ENCODE peak calls at places on chromosomes 7 and 10, in eight cellular contexts. One of them, this sample, is unnamed.

GRCh38 chr10:45599021-45599603 is 73.5 kb downstream of the ZFAND4 start:
- DNase-seq in head of caudate nucleus: no peak
- DNase-seq in left lung: no peak
- DNase-seq in A549: no peak
- DNase-seq in activated CD4-positive, alpha-beta T cell treated with anti-CD3 and anti-CD28 coated beads, Interleukin-2, amount 50 U/mL, for 48 hours: no peak
- DNase-seq in sigmoid colon: no peak
- DNase-seq in COR-L47: no peak
- DNase-seq in Caki2: no peak
- DNase-seq in this sample: no peak

GRCh38 chr7:14235056-14235455 is 245.6 kb upstream of the ETV1 start:
- DNase-seq in Caki2: no peak
- DNase-seq in A549: no peak
- DNase-seq in activated CD4-positive, alpha-beta T cell treated with anti-CD3 and anti-CD28 coated beads, Interleukin-2, amount 50 U/mL, for 48 hours: no peak
- DNase-seq in COR-L47: no peak
- DNase-seq in left lung: no peak
- DNase-seq in head of caudate nucleus: no peak
- DNase-seq in sigmoid colon: no peak
- DNase-seq in this sample: no peak

GRCh38 chr7:99953649-99954048 is 22.2 kb downstream of the AZGP1 start:
- DNase-seq in A549: no peak
- DNase-seq in activated CD4-positive, alpha-beta T cell treated with anti-CD3 and anti-CD28 coated beads, Interleukin-2, amount 50 U/mL, for 48 hours: no peak
- DNase-seq in COR-L47: no peak
- DNase-seq in Caki2: no peak
- DNase-seq in head of caudate nucleus: no peak
- DNase-seq in left lung: no peak
- DNase-seq in sigmoid colon: no peak
- DNase-seq in this sample: no peak

GRCh38 chr7:17601921-17602320 is 303.5 kb downstream of the AHR start:
- DNase-seq in activated CD4-positive, alpha-beta T cell treated with anti-CD3 and anti-CD28 coated beads, Interleukin-2, amount 50 U/mL, for 48 hours: no peak
- DNase-seq in A549: no peak
- DNase-seq in left lung: no peak
- DNase-seq in COR-L47: no peak
- DNase-seq in head of caudate nucleus: no peak
- DNase-seq in sigmoid colon: no peak
- DNase-seq in Caki2: no peak
- DNase-seq in this sample: no peak

GRCh38 chr7:76234931-76235441 is 33.3 kb downstream of the SRRM3 start:
- DNase-seq in COR-L47: no peak
- DNase-seq in left lung: peak; percentile 91
- DNase-seq in head of caudate nucleus: peak; percentile 88
- DNase-seq in sigmoid colon: peak; percentile 71
- DNase-seq in A549: peak; percentile 66
- DNase-seq in activated CD4-positive, alpha-beta T cell treated with anti-CD3 and anti-CD28 coated beads, Interleukin-2, amount 50 U/mL, for 48 hours: peak; percentile 90
- DNase-seq in Caki2: peak; percentile 83
- DNase-seq in this sample: peak; percentile 40

GRCh38 chr10:5776150-5776880 is 36.9 kb downstream of the GDI2 start:
- DNase-seq in sigmoid colon: no peak
- DNase-seq in Caki2: no peak
- DNase-seq in activated CD4-positive, alpha-beta T cell treated with anti-CD3 and anti-CD28 coated beads, Interleukin-2, amount 50 U/mL, for 48 hours: no peak
- DNase-seq in A549: no peak
- DNase-seq in head of caudate nucleus: no peak
- DNase-seq in left lung: no peak
- DNase-seq in COR-L47: no peak
- DNase-seq in this sample: no peak

GRCh38 chr10:129277804-129278203 is 189.2 kb upstream of the MGMT start:
- DNase-seq in left lung: no peak
- DNase-seq in activated CD4-positive, alpha-beta T cell treated with anti-CD3 and anti-CD28 coated beads, Interleukin-2, amount 50 U/mL, for 48 hours: no peak
- DNase-seq in sigmoid colon: no peak
- DNase-seq in Caki2: no peak
- DNase-seq in A549: no peak
- DNase-seq in COR-L47: no peak
- DNase-seq in head of caudate nucleus: no peak
- DNase-seq in this sample: no peak

GRCh38 chr7:130995252-130996081 is 261.5 kb upstream of the KLF14 start:
- DNase-seq in Caki2: no peak
- DNase-seq in COR-L47: no peak
- DNase-seq in sigmoid colon: no peak
- DNase-seq in head of caudate nucleus: no peak
- DNase-seq in A549: no peak
- DNase-seq in activated CD4-positive, alpha-beta T cell treated with anti-CD3 and anti-CD28 coated beads, Interleukin-2, amount 50 U/mL, for 48 hours: no peak
- DNase-seq in left lung: no peak
- DNase-seq in this sample: no peak

GRCh38 chr10:80137031-80137712 is 4.6 kb downstream of the PLAC9 start:
- DNase-seq in Caki2: no peak
- DNase-seq in A549: no peak
- DNase-seq in activated CD4-positive, alpha-beta T cell treated with anti-CD3 and anti-CD28 coated beads, Interleukin-2, amount 50 U/mL, for 48 hours: no peak
- DNase-seq in COR-L47: no peak
- DNase-seq in sigmoid colon: peak; percentile 80
- DNase-seq in head of caudate nucleus: no peak
- DNase-seq in left lung: no peak
- DNase-seq in this sample: no peak

GRCh38 chr10:88023676-88024075 is 160.3 kb downstream of the PTEN start:
- DNase-seq in Caki2: no peak
- DNase-seq in sigmoid colon: no peak
- DNase-seq in left lung: no peak
- DNase-seq in COR-L47: no peak
- DNase-seq in head of caudate nucleus: no peak
- DNase-seq in activated CD4-positive, alpha-beta T cell treated with anti-CD3 and anti-CD28 coated beads, Interleukin-2, amount 50 U/mL, for 48 hours: no peak
- DNase-seq in A549: no peak
- DNase-seq in this sample: no peak

GRCh38 chr10:70880077-70880534 is 8.3 kb downstream of the PCBD1 start:
- DNase-seq in left lung: no peak
- DNase-seq in head of caudate nucleus: peak; percentile 85
- DNase-seq in sigmoid colon: peak; percentile 84
- DNase-seq in A549: peak; percentile 72
- DNase-seq in COR-L47: peak; percentile 66
- DNase-seq in Caki2: peak; percentile 54
- DNase-seq in activated CD4-positive, alpha-beta T cell treated with anti-CD3 and anti-CD28 coated beads, Interleukin-2, amount 50 U/mL, for 48 hours: peak; percentile 82
- DNase-seq in this sample: peak; percentile 88

GRCh38 chr7:43784030-43785001 is 25.8 kb downstream of the BLVRA start:
- DNase-seq in activated CD4-positive, alpha-beta T cell treated with anti-CD3 and anti-CD28 coated beads, Interleukin-2, amount 50 U/mL, for 48 hours: peak; percentile 60
- DNase-seq in Caki2: no peak
- DNase-seq in COR-L47: no peak
- DNase-seq in A549: no peak
- DNase-seq in sigmoid colon: peak; percentile 58
- DNase-seq in left lung: no peak
- DNase-seq in head of caudate nucleus: no peak
- DNase-seq in this sample: no peak

GRCh38 chr10:132129431-132129830 is 57.3 kb upstream of the DPYSL4 start:
- DNase-seq in sigmoid colon: no peak
- DNase-seq in activated CD4-positive, alpha-beta T cell treated with anti-CD3 and anti-CD28 coated beads, Interleukin-2, amount 50 U/mL, for 48 hours: no peak
- DNase-seq in Caki2: no peak
- DNase-seq in left lung: peak; percentile 65
- DNase-seq in COR-L47: no peak
- DNase-seq in A549: no peak
- DNase-seq in head of caudate nucleus: no peak
- DNase-seq in this sample: no peak

GRCh38 chr7:27176962-27177794 is 3.1 kb upstream of the HOXA10 start:
- DNase-seq in COR-L47: no peak
- DNase-seq in left lung: no peak
- DNase-seq in Caki2: peak; percentile 47
- DNase-seq in sigmoid colon: peak; percentile 70
- DNase-seq in head of caudate nucleus: no peak
- DNase-seq in activated CD4-positive, alpha-beta T cell treated with anti-CD3 and anti-CD28 coated beads, Interleukin-2, amount 50 U/mL, for 48 hours: no peak
- DNase-seq in A549: no peak
- DNase-seq in this sample: no peak

GRCh38 chr7:73941836-73942551 is 81.0 kb downstream of the TMEM270 start:
- DNase-seq in activated CD4-positive, alpha-beta T cell treated with anti-CD3 and anti-CD28 coated beads, Interleukin-2, amount 50 U/mL, for 48 hours: no peak
- DNase-seq in left lung: no peak
- DNase-seq in sigmoid colon: no peak
- DNase-seq in COR-L47: no peak
- DNase-seq in Caki2: peak; percentile 60
- DNase-seq in A549: peak; percentile 65
- DNase-seq in head of caudate nucleus: no peak
- DNase-seq in this sample: no peak

GRCh38 chr10:79087721-79088120 is 19.0 kb downstream of the ZMIZ1 start:
- DNase-seq in Caki2: no peak
- DNase-seq in activated CD4-positive, alpha-beta T cell treated with anti-CD3 and anti-CD28 coated beads, Interleukin-2, amount 50 U/mL, for 48 hours: no peak
- DNase-seq in sigmoid colon: no peak
- DNase-seq in head of caudate nucleus: no peak
- DNase-seq in A549: no peak
- DNase-seq in left lung: no peak
- DNase-seq in COR-L47: no peak
- DNase-seq in this sample: no peak

GRCh38 chr10:77060913-77061312 is 576.7 kb downstream of the KCNMA1 start:
- DNase-seq in head of caudate nucleus: no peak
- DNase-seq in Caki2: no peak
- DNase-seq in A549: no peak
- DNase-seq in activated CD4-positive, alpha-beta T cell treated with anti-CD3 and anti-CD28 coated beads, Interleukin-2, amount 50 U/mL, for 48 hours: no peak
- DNase-seq in COR-L47: no peak
- DNase-seq in left lung: no peak
- DNase-seq in sigmoid colon: no peak
- DNase-seq in this sample: no peak

GRCh38 chr7:79421751-79422150 is 31.7 kb downstream of the MAGI2 start:
- DNase-seq in head of caudate nucleus: no peak
- DNase-seq in sigmoid colon: no peak
- DNase-seq in activated CD4-positive, alpha-beta T cell treated with anti-CD3 and anti-CD28 coated beads, Interleukin-2, amount 50 U/mL, for 48 hours: no peak
- DNase-seq in Caki2: no peak
- DNase-seq in A549: no peak
- DNase-seq in COR-L47: no peak
- DNase-seq in left lung: no peak
- DNase-seq in this sample: no peak

GRCh38 chr10:43258922-43259247 is 8.0 kb downstream of the RASGEF1A start:
- DNase-seq in head of caudate nucleus: no peak
- DNase-seq in A549: no peak
- DNase-seq in Caki2: no peak
- DNase-seq in activated CD4-positive, alpha-beta T cell treated with anti-CD3 and anti-CD28 coated beads, Interleukin-2, amount 50 U/mL, for 48 hours: no peak
- DNase-seq in sigmoid colon: no peak
- DNase-seq in COR-L47: no peak
- DNase-seq in left lung: no peak
- DNase-seq in this sample: no peak

GRCh38 chr10:76469675-76470074 is 1038.3 kb downstream of the LRMDA start:
- DNase-seq in activated CD4-positive, alpha-beta T cell treated with anti-CD3 and anti-CD28 coated beads, Interleukin-2, amount 50 U/mL, for 48 hours: no peak
- DNase-seq in A549: no peak
- DNase-seq in Caki2: no peak
- DNase-seq in COR-L47: no peak
- DNase-seq in head of caudate nucleus: no peak
- DNase-seq in left lung: no peak
- DNase-seq in sigmoid colon: no peak
- DNase-seq in this sample: no peak

GRCh38 chr10:11425288-11425595 is 186.2 kb downstream of the USP6NL start:
- DNase-seq in COR-L47: peak; percentile 47
- DNase-seq in activated CD4-positive, alpha-beta T cell treated with anti-CD3 and anti-CD28 coated beads, Interleukin-2, amount 50 U/mL, for 48 hours: no peak
- DNase-seq in head of caudate nucleus: no peak
- DNase-seq in sigmoid colon: no peak
- DNase-seq in A549: no peak
- DNase-seq in Caki2: no peak
- DNase-seq in left lung: no peak
- DNase-seq in this sample: no peak

GRCh38 chr10:91271886-91272285 is 51.4 kb downstream of the PCGF5 start:
- DNase-seq in A549: no peak
- DNase-seq in activated CD4-positive, alpha-beta T cell treated with anti-CD3 and anti-CD28 coated beads, Interleukin-2, amount 50 U/mL, for 48 hours: no peak
- DNase-seq in left lung: no peak
- DNase-seq in COR-L47: no peak
- DNase-seq in Caki2: no peak
- DNase-seq in sigmoid colon: no peak
- DNase-seq in head of caudate nucleus: no peak
- DNase-seq in this sample: no peak

GRCh38 chr10:102120987-102121738 is 995 bp upstream of the LDB1 start:
- DNase-seq in Caki2: peak; percentile 37
- DNase-seq in A549: no peak
- DNase-seq in left lung: no peak
- DNase-seq in head of caudate nucleus: peak; percentile 68
- DNase-seq in activated CD4-positive, alpha-beta T cell treated with anti-CD3 and anti-CD28 coated beads, Interleukin-2, amount 50 U/mL, for 48 hours: peak; percentile 26
- DNase-seq in COR-L47: no peak
- DNase-seq in sigmoid colon: peak; percentile 96
- DNase-seq in this sample: peak; percentile 58

GRCh38 chr7:132399367-132399766 is 176.9 kb downstream of the PLXNA4 start:
- DNase-seq in head of caudate nucleus: no peak
- DNase-seq in COR-L47: no peak
- DNase-seq in left lung: no peak
- DNase-seq in activated CD4-positive, alpha-beta T cell treated with anti-CD3 and anti-CD28 coated beads, Interleukin-2, amount 50 U/mL, for 48 hours: no peak
- DNase-seq in Caki2: no peak
- DNase-seq in sigmoid colon: no peak
- DNase-seq in A549: no peak
- DNase-seq in this sample: no peak

GRCh38 chr10:99965700-99966099 is 44.0 kb downstream of the DNMBP start:
- DNase-seq in sigmoid colon: no peak
- DNase-seq in head of caudate nucleus: no peak
- DNase-seq in left lung: no peak
- DNase-seq in activated CD4-positive, alpha-beta T cell treated with anti-CD3 and anti-CD28 coated beads, Interleukin-2, amount 50 U/mL, for 48 hours: no peak
- DNase-seq in A549: no peak
- DNase-seq in Caki2: no peak
- DNase-seq in COR-L47: no peak
- DNase-seq in this sample: no peak

This sample was measured in KBM-7.